ENCODE peak calls at places on chromosome 6, in six cellular contexts. S, W, E, Z, A and C are unnamed samples.

GRCh38 chr6:166957087-166957804 is 896 bp upstream of the RNASET2 start:
- DNase-seq in W (no peak), A (no peak), E (no peak), Z (peak), S (peak), C (peak)

GRCh38 chr6:126657556-126658129 is 317.7 kb downstream of the CENPW start:
- DNase-seq in S (no peak), A (peak), W (peak), E (no peak), Z (peak), C (peak)

GRCh38 chr6:83511901-83512681 is at the start of gene PRSS35:
- DNase-seq in E (no peak), A (peak), W (peak), S (peak), Z (peak), C (no peak)

GRCh38 chr6:56475736-56476457 is 166.8 kb downstream of the DST start:
- DNase-seq in S (no peak), A (no peak), W (no peak), Z (no peak), E (no peak), C (no peak)

GRCh38 chr6:33292996-33293682 is 3.7 kb downstream of the PFDN6 start:
- DNase-seq in W (no peak), E (no peak), S (no peak), Z (no peak), A (no peak), C (no peak)

GRCh38 chr6:132690678-132691077 is 23.2 kb downstream of the VNN1 start:
- DNase-seq in E (no peak), W (no peak), A (no peak), S (no peak), Z (no peak), C (no peak)

GRCh38 chr6:42978487-42978792 is 541 bp downstream of the PEX6 start:
- DNase-seq in A (no peak), S (no peak), Z (peak), W (peak), E (no peak), C (peak)

GRCh38 chr6:135094403-135094821 is 39.8 kb upstream of the HBS1L start:
- DNase-seq in E (no peak), S (no peak), W (no peak), Z (no peak), A (no peak), C (peak)

GRCh38 chr6:30981942-30982772 is 1.4 kb upstream of the MUC21 start:
- DNase-seq in A (no peak), W (no peak), S (peak), E (no peak), Z (peak), C (peak)

GRCh38 chr6:26240981-26241770 is 123.8 kb upstream of the BTN3A2 start:
- DNase-seq in E (no peak), Z (no peak), S (no peak), A (no peak), W (no peak), C (no peak)

GRCh38 chr6:138310294-138310693 is 67.4 kb upstream of the SMIM28 start:
- DNase-seq in W (no peak), S (no peak), Z (peak), A (no peak), E (no peak), C (no peak)

GRCh38 chr6:30761791-30762429 is 17.6 kb upstream of the IER3 start:
- DNase-seq in Z (no peak), S (no peak), A (no peak), E (no peak), W (no peak), C (peak)

GRCh38 chr6:41698350-41698781 is 37.0 kb downstream of the TFEB start:
- DNase-seq in W (no peak), Z (peak), E (no peak), A (no peak), S (no peak), C (no peak)

GRCh38 chr6:30325873-30326445 is 768 bp upstream of the TRIM39 start:
- DNase-seq in E (peak), S (peak), Z (no peak), A (peak), W (peak), C (peak)

GRCh38 chr6:582370-582769 is 74.5 kb downstream of the HUS1B start:
- DNase-seq in S (peak), A (no peak), Z (peak), E (no peak), W (no peak), C (no peak)

GRCh38 chr6:43739642-43740091 is 30.3 kb upstream of the VEGFA start:
- DNase-seq in S (no peak), W (no peak), E (no peak), A (no peak), Z (no peak), C (no peak)

GRCh38 chr6:35317483-35318199 is 20.0 kb downstream of the DEF6 start:
- DNase-seq in A (no peak), W (no peak), E (no peak), Z (no peak), S (no peak), C (peak)

GRCh38 chr6:29809249-29809648 is 18.4 kb upstream of the HLA-G start:
- DNase-seq in W (no peak), S (no peak), E (no peak), A (no peak), Z (no peak), C (no peak)

GRCh38 chr6:29723666-29724588 is 693 bp downstream of the HLA-F start:
- DNase-seq in A (no peak), E (no peak), W (no peak), Z (no peak), S (no peak), C (no peak)

GRCh38 chr6:41199427-41200246 is 1.3 kb downstream of the TREML2 start:
- DNase-seq in Z (no peak), A (no peak), S (no peak), W (no peak), E (peak), C (no peak)

GRCh38 chr6:110528051-110528929 is 51.9 kb upstream of the SLC22A16 start:
- DNase-seq in S (peak), E (peak), Z (peak), W (peak), A (peak), C (peak)

GRCh38 chr6:34674268-34674639 is 22.3 kb downstream of the ILRUN start:
- DNase-seq in A (no peak), E (no peak), W (no peak), Z (no peak), S (no peak), C (no peak)

GRCh38 chr6:1625926-1626413 is 16.3 kb downstream of the FOXC1 start:
- DNase-seq in A (no peak), W (no peak), S (no peak), Z (no peak), E (no peak), C (no peak)

GRCh38 chr6:1626481-1626880 is 16.8 kb downstream of the FOXC1 start:
- DNase-seq in S (no peak), E (no peak), W (no peak), Z (no peak), A (no peak), C (no peak)

GRCh38 chr6:1629316-1629715 is 19.6 kb downstream of the FOXC1 start:
- DNase-seq in W (no peak), E (no peak), Z (no peak), A (no peak), S (no peak), C (no peak)

GRCh38 chr6:1630212-1630770 is 20.6 kb downstream of the FOXC1 start:
- DNase-seq in A (no peak), W (no peak), Z (no peak), S (no peak), E (no peak), C (no peak)

DNA sequence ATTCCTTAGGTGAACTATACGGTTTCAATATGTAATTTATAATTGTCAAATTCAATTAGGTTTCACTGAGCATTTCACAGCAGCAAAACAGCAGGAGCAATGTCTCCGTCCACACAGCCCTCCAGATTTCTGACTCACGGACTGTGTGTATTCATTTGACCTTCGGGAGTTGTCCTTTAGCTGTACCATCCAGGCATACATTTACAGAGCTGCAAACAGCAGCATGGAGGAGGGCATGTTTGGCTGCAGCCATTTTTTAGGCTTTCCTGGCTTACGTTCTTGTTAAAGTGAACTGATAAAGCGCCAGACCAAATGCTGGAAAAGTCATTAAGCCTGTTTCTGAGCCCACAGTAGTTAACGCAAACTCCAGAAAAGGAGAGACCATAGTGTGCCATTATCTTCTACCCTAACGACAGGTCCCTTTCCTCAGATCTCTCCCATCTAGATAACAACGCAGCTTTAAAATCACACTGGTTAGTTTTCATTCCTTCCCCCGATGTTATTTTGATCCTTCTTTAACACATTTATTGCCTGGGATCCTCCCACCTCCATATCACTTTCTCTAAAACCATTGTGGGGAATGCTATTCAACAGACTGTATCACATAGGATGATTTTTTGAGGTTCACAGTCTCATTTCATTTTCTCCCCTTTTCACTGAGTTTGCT is 18.3 kb downstream of the FOXC1 start:
- DNase-seq in Z (no peak), E (no peak), A (no peak), S (no peak), W (no peak), C (no peak)
- H3K4me2 ChIP-seq in Z (no peak), E (no peak), A (no peak), S (no peak), W (no peak), C (no peak)

DNA sequence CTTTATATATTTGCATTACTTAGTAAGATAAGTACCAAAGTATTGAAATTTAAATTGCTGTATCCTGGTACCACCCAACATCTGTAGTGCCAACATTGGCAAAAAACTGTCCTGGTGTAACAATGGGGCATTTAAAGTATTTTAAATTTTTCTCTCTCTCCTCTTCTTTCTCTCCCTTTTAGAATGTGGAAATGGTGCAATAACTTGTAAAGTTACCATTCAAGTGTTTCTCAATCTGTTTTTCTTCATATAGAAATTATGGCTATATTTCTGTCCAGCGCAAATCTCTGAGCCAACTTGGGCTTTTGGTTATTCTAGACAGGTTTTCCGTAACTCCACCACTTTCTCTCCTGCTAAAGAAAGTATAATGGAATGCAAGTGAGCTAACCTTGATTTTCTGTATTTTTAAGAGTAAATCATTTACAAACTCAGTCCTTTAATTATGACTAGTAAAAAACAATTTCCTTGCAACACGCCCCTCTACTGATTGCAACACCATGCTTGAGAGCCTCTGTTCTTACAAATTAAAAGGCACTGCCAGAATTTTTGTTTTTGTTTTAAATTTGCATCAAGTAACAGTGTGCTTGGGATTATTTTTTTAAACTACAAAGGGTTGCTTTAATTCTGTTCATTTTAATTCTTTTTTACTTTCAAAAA is 324.2 kb upstream of the CITED2 start:
- DNase-seq in Z (no peak), A (no peak), S (no peak), W (no peak), E (no peak), C (no peak)
- H3K27ac ChIP-seq in Z (peak), A (no peak), S (no peak), W (no peak), E (no peak), C (no peak)

GRCh38 chr6:6905961-6906518 is 201.7 kb upstream of the RREB1 start:
- DNase-seq in E (no peak), W (no peak), Z (no peak), A (no peak), S (no peak), C (no peak)

GRCh38 chr6:6909111-6909510 is 198.7 kb upstream of the RREB1 start:
- DNase-seq in A (no peak), Z (no peak), W (no peak), S (no peak), E (no peak), C (no peak)

GRCh38 chr6:6910734-6911295 is 196.9 kb upstream of the RREB1 start:
- DNase-seq in S (no peak), E (no peak), A (no peak), Z (no peak), W (no peak), C (no peak)

GRCh38 chr6:6908116-6908515 is 199.6 kb upstream of the RREB1 start:
- DNase-seq in Z (no peak), A (no peak), W (no peak), S (no peak), E (no peak), C (peak)

GRCh38 chr6:6907286-6907685 is 200.5 kb upstream of the RREB1 start:
- DNase-seq in W (no peak), Z (no peak), S (no peak), A (no peak), E (no peak), C (peak)
- H3K4me2 ChIP-seq in W (no peak), Z (no peak), S (no peak), A (no peak), E (no peak), C (no peak)

GRCh38 chr6:129946439-129947140 is 71.8 kb upstream of the L3MBTL3 start:
- DNase-seq in A (no peak), S (peak), E (no peak), W (no peak), Z (no peak), C (no peak)
- H3K27ac ChIP-seq in A (no peak), S (no peak), E (no peak), W (no peak), Z (no peak), C (no peak)

GRCh38 chr6:103721923-103722322 is 1137.8 kb downstream of the HACE1 start:
- DNase-seq in E (no peak), W (no peak), S (no peak), A (no peak), Z (no peak), C (no peak)

DNA sequence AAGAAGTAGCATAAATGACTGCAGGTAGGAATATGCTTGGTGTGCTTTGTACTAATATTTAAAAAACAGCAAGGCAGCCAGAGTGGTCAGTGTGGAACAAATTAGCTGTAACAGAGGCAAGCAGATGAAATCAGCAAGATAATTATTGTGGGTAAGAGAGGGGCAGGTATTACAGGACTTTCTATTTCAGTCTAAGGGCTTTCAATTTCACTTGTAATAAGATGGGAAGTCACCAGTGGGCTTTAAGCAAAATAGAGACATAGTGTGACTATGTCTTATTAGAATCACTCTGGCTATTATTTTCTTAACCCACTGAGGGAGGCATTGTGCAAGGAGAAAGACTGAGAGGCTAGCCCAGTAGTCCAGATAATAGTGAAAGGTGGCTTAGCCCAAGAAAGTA is 1136.3 kb downstream of the HACE1 start:
- DNase-seq in E (no peak), W (no peak), A (no peak), Z (no peak), S (no peak), C (no peak)
- H3K4me2 ChIP-seq in E (no peak), W (no peak), A (no peak), Z (no peak), S (no peak), C (no peak)

DNA sequence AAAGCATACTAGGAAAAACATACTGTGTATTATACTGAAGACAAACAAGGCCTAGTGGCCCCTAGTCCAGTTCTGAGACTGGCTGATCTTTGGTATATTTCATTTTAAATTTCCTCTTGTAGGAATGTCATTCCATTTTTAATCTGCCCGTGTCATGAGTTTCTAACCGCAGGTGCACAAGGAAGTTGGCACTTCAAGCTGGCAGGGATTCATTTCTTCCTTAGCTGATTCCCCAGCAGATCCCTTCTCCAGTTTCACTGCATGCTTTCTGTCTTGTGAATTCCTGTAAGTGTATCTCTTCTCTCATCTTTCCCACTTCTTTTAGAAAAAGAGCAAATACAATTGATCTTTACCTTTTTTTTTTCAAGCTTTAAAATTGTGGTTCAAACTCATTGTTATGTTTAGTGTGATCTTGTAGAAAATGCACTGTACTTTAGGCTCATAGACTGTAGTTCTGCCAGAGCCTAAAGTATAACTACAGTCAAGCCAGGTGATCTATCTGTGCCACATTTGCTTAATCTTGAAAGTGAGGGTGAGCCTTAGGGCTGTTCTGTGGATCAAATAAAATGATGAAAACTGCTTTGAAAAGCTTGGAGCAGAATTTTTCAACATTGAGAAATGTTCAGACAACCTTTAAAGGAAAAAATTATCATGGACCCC is 37.0 kb downstream of the RNF217 start:
- DNase-seq in E (no peak), W (no peak), S (no peak), Z (no peak), A (no peak), C (no peak)
- H3K27ac ChIP-seq in E (no peak), W (peak), S (no peak), Z (no peak), A (no peak), C (no peak)

GRCh38 chr6:113856011-113856551 is 1.1 kb upstream of the MARCKS start:
- DNase-seq in E (no peak), Z (peak), W (peak), S (peak), A (no peak), C (no peak)
- H3K4me2 ChIP-seq in E (peak), Z (peak), W (peak), S (peak), A (peak), C (peak)

GRCh38 chr6:103870970-103871369 is 988.7 kb downstream of the HACE1 start:
- DNase-seq in A (no peak), Z (no peak), W (no peak), E (no peak), S (no peak), C (no peak)
- H3K27ac ChIP-seq in A (no peak), Z (no peak), W (no peak), E (no peak), S (no peak), C (no peak)